ENCODE peak calls at places on chromosome 9, in six cellular contexts. G, P, W, Q, C and N are unnamed samples.

GRCh38 chr9:94918038-94918753 is 191.7 kb downstream of the AOPEP start:
- DNase-seq in C (no peak), P (no peak), Q (no peak), W (peak), G (no peak), N (no peak)

GRCh38 chr9:2377135-2377534 is 244.5 kb upstream of the VLDLR start:
- DNase-seq in P (no peak), C (no peak), Q (no peak), W (no peak), G (no peak), N (no peak)

GRCh38 chr9:4286086-4286485 is 13.8 kb downstream of the GLIS3 start:
- DNase-seq in G (no peak), W (no peak), C (no peak), P (no peak), Q (no peak), N (no peak)

GRCh38 chr9:4796988-4797956 is 4.5 kb downstream of the RCL1 start:
- DNase-seq in G (no peak), C (no peak), P (peak), Q (peak), W (no peak), N (peak)

GRCh38 chr9:132142883-132143282 is 19.0 kb upstream of the NTNG2 start:
- DNase-seq in W (no peak), C (no peak), P (no peak), Q (no peak), G (no peak), N (no peak)

GRCh38 chr9:85600675-85601263 is 141.0 kb downstream of the AGTPBP1 start:
- DNase-seq in C (no peak), P (no peak), G (no peak), Q (no peak), W (no peak), N (peak)

GRCh38 chr9:77454668-77455067 is 193.5 kb downstream of the GNA14 start:
- DNase-seq in Q (peak), P (no peak), W (no peak), C (peak), G (no peak), N (no peak)

GRCh38 chr9:131099088-131099611 is 2.8 kb downstream of the AIF1L start:
- DNase-seq in C (no peak), W (no peak), P (no peak), Q (no peak), G (no peak), N (no peak)

GRCh38 chr9:75941066-75941465 is 50.6 kb downstream of the PCSK5 start:
- DNase-seq in C (no peak), W (no peak), Q (no peak), P (no peak), G (no peak), N (no peak)

GRCh38 chr9:36126016-36126786 is 10.3 kb upstream of the GLIPR2 start:
- DNase-seq in Q (no peak), C (no peak), P (no peak), W (no peak), G (no peak), N (no peak)

GRCh38 chr9:86948153-86948929 is 1.0 kb upstream of the GAS1 start:
- DNase-seq in G (peak), Q (peak), P (peak), W (peak), C (no peak), N (peak)

GRCh38 chr9:71990466-71990865 is 69.9 kb downstream of the C9orf57 start:
- DNase-seq in Q (peak), P (no peak), W (no peak), G (no peak), C (no peak), N (no peak)

GRCh38 chr9:74498616-74499095 is 1.5 kb downstream of the RORB start:
- DNase-seq in G (no peak), W (no peak), C (no peak), P (peak), Q (no peak), N (no peak)

GRCh38 chr9:86036555-86036954 is 62.8 kb downstream of the GOLM1 start:
- DNase-seq in C (no peak), G (no peak), P (no peak), W (no peak), Q (no peak), N (no peak)

GRCh38 chr9:78297672-78297961 is 692 bp downstream of the PSAT1 start:
- DNase-seq in Q (peak), G (no peak), P (no peak), W (no peak), C (no peak), N (no peak)

GRCh38 chr9:78695521-78695920 is 398.6 kb downstream of the PSAT1 start:
- DNase-seq in G (no peak), W (no peak), Q (no peak), P (no peak), C (no peak), N (no peak)

GRCh38 chr9:88270398-88270797 is 117.8 kb upstream of the SPIN1 start:
- DNase-seq in P (no peak), W (no peak), Q (no peak), G (no peak), C (no peak), N (no peak)

GRCh38 chr9:136282272-136282861 is 21.5 kb downstream of the CCDC187 start:
- DNase-seq in C (no peak), G (no peak), Q (no peak), P (no peak), W (no peak), N (no peak)

GRCh38 chr9:131892162-131892707 is 152.4 kb upstream of the RAPGEF1 start:
- DNase-seq in C (no peak), Q (peak), W (no peak), P (no peak), G (no peak), N (peak)

GRCh38 chr9:131478421-131478868 is 24.3 kb upstream of the POMT1 start:
- DNase-seq in C (no peak), G (peak), P (peak), W (no peak), Q (peak), N (peak)

GRCh38 chr9:2602704-2603116 is 18.9 kb upstream of the VLDLR start:
- DNase-seq in W (no peak), Q (no peak), C (no peak), P (no peak), G (no peak), N (no peak)

GRCh38 chr9:93094294-93095204 is 1.5 kb upstream of the CARD19 start:
- DNase-seq in Q (no peak), W (no peak), G (no peak), C (no peak), P (peak), N (no peak)

GRCh38 chr9:114031948-114032688 is 46.0 kb downstream of the AMBP start:
- DNase-seq in P (no peak), Q (no peak), C (no peak), G (no peak), W (no peak), N (no peak)

GRCh38 chr9:114035221-114035844 is 42.8 kb downstream of the AMBP start:
- DNase-seq in W (peak), Q (no peak), G (no peak), C (no peak), P (no peak), N (no peak)

GRCh38 chr9:114034176-114034575 is 43.9 kb downstream of the AMBP start:
- DNase-seq in G (no peak), P (no peak), W (peak), C (no peak), Q (no peak), N (no peak)

GRCh38 chr9:114034663-114035062 is 43.4 kb downstream of the AMBP start:
- DNase-seq in W (no peak), P (no peak), G (no peak), Q (no peak), C (no peak), N (no peak)

GRCh38 chr9:114033397-114034103 is 44.5 kb downstream of the AMBP start:
- DNase-seq in P (peak), G (no peak), C (no peak), Q (peak), W (peak), N (peak)
- TF ChIP-seq CTCF in P (peak), G (no peak), C (peak), Q (peak), W (no peak), N (peak)

GRCh38 chr9:134981829-134982228 is 64.1 kb upstream of the FCN1 start:
- DNase-seq in G (no peak), P (no peak), C (no peak), Q (no peak), W (peak), N (no peak)
- TF ChIP-seq CTCF in G (no peak), P (no peak), C (no peak), Q (no peak), W (no peak), N (no peak)

GRCh38 chr9:20188616-20189212 is 399.9 kb upstream of the SLC24A2 start:
- DNase-seq in Q (no peak), W (no peak), G (no peak), P (no peak), C (no peak), N (no peak)

GRCh38 chr9:20186823-20187222 is 398.0 kb upstream of the SLC24A2 start:
- DNase-seq in P (no peak), G (no peak), Q (no peak), C (no peak), W (no peak), N (no peak)

GRCh38 chr9:20187318-20187717 is 398.5 kb upstream of the SLC24A2 start:
- DNase-seq in P (no peak), Q (no peak), G (no peak), C (no peak), W (no peak), N (no peak)

GRCh38 chr9:20189871-20190270 is 401.0 kb upstream of the SLC24A2 start:
- DNase-seq in G (no peak), P (no peak), W (no peak), C (no peak), Q (no peak), N (no peak)

GRCh38 chr9:20191239-20191840 is 402.5 kb upstream of the SLC24A2 start:
- DNase-seq in Q (no peak), C (no peak), W (no peak), G (no peak), P (no peak), N (no peak)
- TF ChIP-seq CTCF in Q (peak), C (peak), W (no peak), G (no peak), P (no peak), N (no peak)

DNA sequence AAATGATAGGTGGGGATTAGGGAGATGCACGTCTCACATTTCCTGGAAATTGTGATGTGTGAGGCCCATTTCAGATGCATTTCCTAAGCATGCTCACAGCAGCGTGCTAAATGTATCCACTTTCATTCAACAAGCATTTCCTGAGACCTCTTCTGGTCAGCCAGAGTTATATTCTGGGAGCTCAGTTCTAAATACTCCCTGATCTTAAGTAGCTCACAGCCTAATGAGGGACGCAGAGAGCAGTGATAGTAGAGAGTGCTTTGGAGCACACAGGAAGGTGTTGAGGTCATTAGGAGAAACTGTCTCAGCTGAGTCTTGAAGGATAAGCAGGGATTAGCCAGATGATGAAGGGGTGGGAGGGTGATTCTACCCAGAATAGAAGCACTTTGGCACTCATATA is 46.2 kb upstream of the FSD1L start:
- DNase-seq in C (no peak), P (no peak), G (no peak), W (no peak), Q (peak), N (no peak)
- TF ChIP-seq CTCF in C (peak), P (no peak), G (no peak), W (no peak), Q (no peak), N (no peak)

GRCh38 chr9:106639873-106640568 is 222.9 kb upstream of the ZNF462 start:
- DNase-seq in Q (no peak), P (no peak), W (no peak), C (no peak), G (no peak), N (no peak)

GRCh38 chr9:106634183-106634582 is 228.8 kb upstream of the ZNF462 start:
- DNase-seq in C (no peak), P (no peak), Q (peak), W (no peak), G (no peak), N (no peak)

GRCh38 chr9:106632621-106633020 is 230.3 kb upstream of the ZNF462 start:
- DNase-seq in P (no peak), W (no peak), Q (no peak), C (no peak), G (no peak), N (peak)

GRCh38 chr9:106634641-106635040 is 228.3 kb upstream of the ZNF462 start:
- DNase-seq in P (no peak), G (no peak), W (no peak), Q (no peak), C (no peak), N (no peak)
- TF ChIP-seq CTCF in P (no peak), G (no peak), W (no peak), Q (no peak), C (no peak), N (no peak)

DNA sequence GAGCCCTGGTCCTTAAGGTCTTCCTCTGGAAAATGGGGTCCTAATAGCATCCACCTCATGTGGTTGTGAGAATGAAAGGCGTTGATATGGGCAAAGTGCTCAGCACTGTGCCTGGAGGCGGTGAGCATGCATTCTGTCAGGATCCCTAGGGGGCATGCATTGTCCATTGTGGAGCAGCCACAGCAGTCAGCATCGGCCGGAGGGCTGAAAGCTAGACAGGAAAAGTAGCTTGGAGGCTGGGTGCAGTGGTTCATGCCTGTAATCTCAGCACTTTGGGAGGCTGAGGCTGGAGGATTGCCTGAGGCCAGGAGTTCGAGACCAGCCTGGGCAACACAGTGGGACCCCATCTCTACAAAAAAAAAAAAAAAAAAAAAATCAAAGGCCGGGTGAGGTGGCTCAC is 122.2 kb downstream of the LHX2 start:
- DNase-seq in G (no peak), P (peak), Q (peak), W (peak), C (no peak), N (peak)
- TF ChIP-seq CTCF in G (no peak), P (no peak), Q (peak), W (no peak), C (peak), N (peak)

DNA sequence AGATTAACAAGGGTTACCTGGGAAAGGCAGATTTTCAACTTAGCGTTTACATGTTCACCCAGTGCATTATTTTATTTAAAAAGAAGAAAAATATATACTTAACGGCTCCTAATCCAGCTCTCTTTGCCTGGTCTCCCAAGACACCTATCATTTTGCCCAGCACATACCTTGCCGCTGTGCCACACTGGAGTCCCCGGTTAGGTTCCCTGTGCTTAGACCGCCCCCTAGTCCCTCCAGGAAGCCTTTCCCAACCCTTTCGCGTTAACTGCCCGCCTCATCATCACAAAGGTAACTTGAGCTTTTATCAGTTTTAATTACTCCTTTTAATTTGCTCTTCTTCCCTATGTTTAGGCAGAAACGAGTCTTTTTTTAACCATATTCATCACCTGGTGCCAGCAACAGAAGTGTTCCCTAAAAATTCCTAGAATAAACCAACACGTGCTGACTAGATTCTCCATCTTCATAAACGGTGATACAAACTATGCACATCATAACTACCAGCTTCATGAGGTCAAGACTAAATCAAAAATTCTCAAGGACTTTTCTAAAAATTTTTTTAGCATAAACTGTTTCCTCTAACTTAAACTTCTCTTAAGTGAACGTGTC is 19.7 kb downstream of the DNAJA1 start:
- DNase-seq in W (no peak), Q (peak), G (no peak), P (peak), C (no peak), N (peak)
- TF ChIP-seq CTCF in W (no peak), Q (peak), G (no peak), P (no peak), C (no peak), N (no peak)

DNA sequence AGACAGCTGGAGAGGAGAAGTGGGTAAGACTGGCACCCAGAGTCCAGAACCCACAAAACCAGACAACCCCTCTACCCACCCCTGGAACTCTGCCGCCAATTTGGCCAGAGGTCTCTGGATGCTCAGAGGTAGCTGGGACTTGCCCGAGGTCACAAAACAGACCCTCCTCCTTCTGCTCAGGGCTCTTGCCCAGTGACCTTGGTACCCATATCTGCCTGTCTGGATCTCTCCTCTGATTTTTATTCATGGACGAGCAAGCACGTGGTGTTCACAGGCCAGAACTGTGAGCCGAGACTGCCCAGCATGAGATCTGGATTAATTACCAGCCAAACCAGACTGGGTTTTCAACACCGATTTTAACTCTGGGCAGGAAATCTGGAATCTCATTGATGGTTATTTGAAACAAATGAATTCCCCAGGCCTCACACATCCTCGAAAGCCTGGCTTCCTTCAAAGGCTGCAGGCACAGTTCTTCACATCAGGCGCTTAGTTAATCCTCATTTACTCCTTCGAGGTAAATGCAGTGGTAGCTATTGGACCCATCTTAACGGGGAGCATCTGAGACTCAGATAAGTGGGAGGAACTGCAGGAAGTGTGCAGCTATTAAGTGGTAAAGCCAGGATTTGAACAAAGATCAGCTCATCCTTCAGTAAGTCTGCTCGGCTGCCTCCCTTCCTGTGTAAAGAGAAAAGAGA is 21.4 kb downstream of the COL27A1 start:
- DNase-seq in P (no peak), C (no peak), W (no peak), Q (peak), G (no peak), N (no peak)
- TF ChIP-seq CTCF in P (no peak), C (no peak), W (no peak), Q (no peak), G (no peak), N (no peak)